ENCODE peak calls at places on chromosomes 7 and 10, in six cellular contexts. H is HCT116, S is SK-N-SH, V is H1, F is K562, K is HepG2. P is an unnamed sample.
A peak's percentile ranks its signal among the peaks of the same experiment; 100 is the strongest.

GRCh38 chr7:43163885-43164284 is 51.4 kb downstream of the HECW1 start:
- DNase-seq in S (no peak), F (no peak), H (no peak), K (no peak), V (no peak), P (no peak)

GRCh38 chr10:20034732-20035131 is 218.5 kb downstream of the PLXDC2 start:
- DNase-seq in H (no peak), K (no peak), S (no peak), V (no peak), F (no peak), P (no peak)

GRCh38 chr7:77482015-77482414 is 55.1 kb upstream of the PTPN12 start:
- DNase-seq in S (no peak), K (peak; percentile 84), V (no peak), F (no peak), H (no peak), P (no peak)

GRCh38 chr10:25820496-25821415 is 113.3 kb upstream of the MYO3A start:
- DNase-seq in H (no peak), S (no peak), F (no peak), K (no peak), V (no peak), P (no peak)

GRCh38 chr7:80623465-80624252 is 14.8 kb upstream of the CD36 start:
- DNase-seq in H (no peak), F (no peak), V (no peak), K (peak; percentile 72), S (no peak), P (peak; percentile 21)

GRCh38 chr7:114083714-114084113 is 164.9 kb upstream of the PPP1R3A start:
- DNase-seq in F (no peak), S (peak; percentile 28), H (no peak), V (no peak), K (no peak), P (no peak)

GRCh38 chr10:117470733-117471132 is 71.8 kb upstream of the EMX2 start:
- DNase-seq in K (no peak), H (no peak), F (no peak), S (no peak), V (no peak), P (no peak)

GRCh38 chr7:27132978-27133377 is 2.4 kb upstream of the HOXA4 start:
- DNase-seq in V (no peak), H (no peak), F (no peak), K (no peak), S (no peak), P (no peak)

GRCh38 chr10:5484205-5484604 is 15.2 kb downstream of the CALML5 start:
- DNase-seq in S (no peak), K (no peak), V (no peak), F (peak; percentile 43), H (no peak), P (no peak)

GRCh38 chr10:52443419-52444388 is 129.6 kb downstream of the DKK1 start:
- DNase-seq in F (no peak), S (no peak), V (no peak), K (peak; percentile 13), H (peak; percentile 57), P (no peak)

GRCh38 chr7:13989138-13989943 is at the start of gene ETV1:
- DNase-seq in K (peak; percentile 14), S (peak; percentile 76), V (peak; percentile 89), H (no peak), F (peak; percentile 86), P (peak; percentile 98)

GRCh38 chr7:106372121-106372520 is 87.3 kb upstream of the NAMPT start:
- DNase-seq in V (no peak), F (no peak), K (no peak), S (no peak), H (no peak), P (no peak)

GRCh38 chr10:11685787-11686218 is 56.4 kb upstream of the ECHDC3 start:
- DNase-seq in F (peak; percentile 97), S (no peak), H (peak; percentile 78), K (peak; percentile 47), V (no peak), P (no peak)

GRCh38 chr10:86267286-86268195 is 99.1 kb downstream of the GRID1 start:
- DNase-seq in V (no peak), H (no peak), K (no peak), S (peak; percentile 16), F (no peak), P (no peak)

GRCh38 chr10:26840938-26841732 is 19.6 kb downstream of the ABI1 start:
- DNase-seq in H (no peak), F (no peak), S (no peak), V (no peak), K (no peak), P (no peak)

GRCh38 chr10:100006241-100006886 is 3.4 kb downstream of the DNMBP start:
- DNase-seq in V (no peak), K (peak; percentile 57), S (no peak), F (peak; percentile 54), H (peak; percentile 96), P (no peak)

GRCh38 chr10:72085864-72086465 is 2.4 kb downstream of the SPOCK2 start:
- DNase-seq in V (no peak), S (no peak), F (no peak), K (no peak), H (no peak), P (no peak)

GRCh38 chr7:7799138-7799537 is 80.7 kb upstream of the RPA3 start:
- DNase-seq in K (no peak), H (no peak), S (peak; percentile 61), V (no peak), F (peak; percentile 16), P (no peak)

GRCh38 chr7:45130910-45131309 is 19.4 kb upstream of the TBRG4 start:
- DNase-seq in S (no peak), H (no peak), F (no peak), K (no peak), V (no peak), P (no peak)

GRCh38 chr7:36021367-36021766 is 131.7 kb upstream of the EEPD1 start:
- DNase-seq in F (peak; percentile 28), H (peak; percentile 10), S (no peak), V (no peak), K (no peak), P (peak; percentile 82)

GRCh38 chr7:2471022-2471329 is 5.2 kb downstream of the GRIFIN start:
- DNase-seq in H (no peak), F (no peak), K (no peak), S (peak; percentile 39), V (no peak), P (no peak)

GRCh38 chr10:82942572-82943091 is 1067.6 kb downstream of the NRG3 start:
- DNase-seq in V (no peak), S (no peak), K (no peak), H (no peak), F (no peak), P (no peak)

GRCh38 chr10:73948947-73949633 is 38.2 kb downstream of the PLAU start:
- DNase-seq in H (no peak), V (no peak), S (no peak), K (no peak), F (no peak), P (no peak)

DNA sequence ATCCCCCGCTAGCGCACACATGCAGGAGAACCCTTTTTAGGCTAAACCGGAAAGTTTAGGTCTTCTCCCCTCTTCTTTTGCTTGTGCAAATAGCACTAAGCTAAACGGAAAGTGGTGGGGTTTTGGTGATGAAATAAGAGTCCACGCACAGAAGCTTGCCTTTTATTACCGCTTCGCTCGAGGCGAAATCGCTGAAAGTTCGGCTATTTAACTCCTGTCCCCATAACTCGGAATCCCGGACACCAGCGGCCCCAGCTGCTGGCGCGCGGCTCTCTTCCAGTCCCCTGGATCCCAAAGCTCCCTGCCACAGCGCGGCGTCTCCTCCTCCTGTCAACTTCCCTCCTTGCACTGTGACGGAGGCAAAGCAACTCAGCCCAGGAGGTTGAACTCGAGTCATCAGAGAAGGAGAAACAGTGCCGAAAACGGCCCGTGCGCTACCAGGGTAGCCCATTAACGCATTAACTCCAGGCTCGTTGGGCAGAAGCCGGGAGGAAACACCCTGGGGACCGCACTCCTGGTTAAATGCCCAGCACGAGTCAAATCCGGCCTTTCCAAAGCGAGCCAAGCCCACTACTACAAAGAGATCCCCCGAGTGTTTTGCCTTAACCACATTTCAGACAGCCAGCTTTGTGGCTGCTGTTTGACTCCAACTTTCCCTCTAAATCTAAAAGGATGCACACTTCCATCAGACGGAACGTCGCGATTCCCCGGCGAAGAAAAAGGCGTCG is 1.3 kb downstream of the SEMA3D start:
- DNase-seq in S (peak; percentile 58), H (no peak), K (no peak), F (no peak), V (no peak), P (peak; percentile 80)
- TF ChIP-seq POLR2AphosphoS5 in S (no peak), H (no peak), K (no peak), F (no peak), V (no peak), P (no peak)

GRCh38 chr10:95246582-95247051 is 44.2 kb downstream of the PDLIM1 start:
- DNase-seq in S (peak; percentile 68), V (no peak), H (peak; percentile 65), K (peak; percentile 62), F (peak; percentile 81), P (peak; percentile 96)
- TF ChIP-seq CTCF in S (peak; percentile 88), V (peak; percentile 89), H (peak; percentile 82), K (peak; percentile 83), F (peak; percentile 72), P (peak; percentile 94)

DNA sequence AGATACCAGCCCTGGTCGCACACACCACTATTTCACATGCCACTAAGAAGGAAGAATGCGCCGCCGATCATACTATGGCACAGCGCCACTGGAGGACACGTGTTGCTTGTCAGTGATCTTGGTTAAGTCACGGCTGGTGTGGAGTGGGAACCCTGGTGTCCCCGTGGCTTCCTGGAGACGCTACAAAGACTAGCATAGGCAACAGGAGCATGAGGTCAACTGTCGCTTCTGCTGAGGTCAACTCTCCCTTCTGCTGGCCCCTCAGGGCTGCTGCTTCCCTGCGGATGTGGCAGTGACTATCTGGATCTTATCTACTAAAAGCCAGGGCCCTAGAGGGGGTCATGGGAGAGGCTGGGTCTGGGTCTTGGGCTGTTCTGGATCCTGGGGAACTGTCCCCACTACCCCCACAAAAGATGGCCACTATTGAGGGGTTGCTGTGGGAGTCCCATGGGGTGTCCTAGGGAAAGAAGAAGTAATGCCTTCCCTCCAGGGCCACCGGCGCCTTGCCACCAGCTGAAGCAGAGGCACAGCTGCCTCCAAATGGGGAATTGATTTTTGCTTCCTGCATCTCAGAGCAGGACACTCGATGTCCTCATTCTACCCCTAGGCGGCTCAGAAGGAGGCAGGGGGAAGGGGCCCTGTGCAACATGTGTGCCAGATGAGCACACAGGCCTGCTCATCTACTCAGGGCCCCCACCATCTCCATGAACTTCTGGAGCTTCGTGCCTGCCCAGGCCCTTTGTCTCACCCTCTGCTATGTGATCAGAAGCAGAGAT is 76.6 kb upstream of the PPIF start:
- DNase-seq in S (peak; percentile 74), F (peak; percentile 50), K (no peak), H (no peak), V (no peak), P (no peak)
- H4K20me1 ChIP-seq in S (peaks cover 45% of the 10 kb centered on the region), F (peaks cover 36% of the 10 kb centered on the region), K (peaks cover 24% of the 10 kb centered on the region), H (no peaks in the 10 kb centered on the region), V (peaks cover 14% of the 10 kb centered on the region), P (no peaks in the 10 kb centered on the region)

GRCh38 chr10:59876695-59877094 is 29.7 kb downstream of the CCDC6 start:
- DNase-seq in H (no peak), S (no peak), K (no peak), F (no peak), V (no peak), P (no peak)

GRCh38 chr10:59868974-59869940 is 37.1 kb downstream of the CCDC6 start:
- DNase-seq in H (no peak), S (no peak), V (no peak), F (no peak), K (no peak), P (no peak)

GRCh38 chr10:59870152-59870551 is 36.2 kb downstream of the CCDC6 start:
- DNase-seq in S (no peak), H (no peak), F (no peak), K (no peak), V (no peak), P (no peak)

GRCh38 chr10:59873924-59874323 is 32.4 kb downstream of the CCDC6 start:
- DNase-seq in F (no peak), S (no peak), V (no peak), H (no peak), K (no peak), P (no peak)

GRCh38 chr10:59872892-59873463 is 33.4 kb downstream of the CCDC6 start:
- DNase-seq in H (no peak), V (no peak), K (peak; percentile 55), F (peak; percentile 46), S (no peak), P (no peak)
- TF ChIP-seq POLR2AphosphoS5 in H (no peak), V (no peak), K (no peak), F (no peak), S (no peak), P (no peak)